ENCODE peak calls at places on chromosomes 6 and 20, in four cellular contexts. V, T, L and N are unnamed samples.

GRCh38 chr6:41672816-41673703 is 34.8 kb downstream of the MDFI start:
- DNase-seq in V (no peak), T (no peak), L (no peak), N (no peak)

GRCh38 chr20:11112837-11113236 is 439.0 kb upstream of the JAG1 start:
- DNase-seq in V (no peak), T (no peak), L (no peak), N (no peak)

GRCh38 chr20:45998337-45998736 is 10.4 kb upstream of the MMP9 start:
- DNase-seq in V (no peak), T (no peak), L (no peak), N (no peak)

GRCh38 chr6:41289815-41290214 is 3.3 kb upstream of the TREM1 start:
- DNase-seq in V (no peak), T (no peak), L (no peak), N (no peak)

GRCh38 chr6:159079367-159079766 is 34.6 kb upstream of the TAGAP start:
- DNase-seq in V (no peak), T (no peak), L (peak; percentile 60), N (no peak)

GRCh38 chr6:7811441-7811840 is 85.5 kb downstream of the BMP6 start:
- DNase-seq in V (no peak), T (no peak), L (no peak), N (no peak)

GRCh38 chr6:38273325-38273724 is 366.4 kb downstream of the BTBD9 start:
- DNase-seq in V (no peak), T (no peak), L (no peak), N (no peak)

GRCh38 chr6:5175635-5176034 is 85.1 kb downstream of the LYRM4 start:
- DNase-seq in V (no peak), T (no peak), L (no peak), N (no peak)

GRCh38 chr6:37456816-37457560 is 24.0 kb downstream of the CMTR1 start:
- DNase-seq in V (peak; percentile 26), T (no peak), L (peak; percentile 86), N (no peak)

GRCh38 chr20:34089655-34090324 is 22.3 kb downstream of the EIF2S2 start:
- DNase-seq in V (no peak), T (no peak), L (no peak), N (no peak)

GRCh38 chr6:2531426-2532208 is 219.1 kb downstream of the MYLK4 start:
- DNase-seq in V (no peak), T (no peak), L (peak; percentile 97), N (no peak)
- H3K27me3 ChIP-seq in V (peaks cover 3% of the 10 kb centered on the region), T (no peaks in the 10 kb centered on the region), L (no peaks in the 10 kb centered on the region), N (no peaks in the 10 kb centered on the region)

GRCh38 chr6:32853541-32854375 is at the start of the genes PSMB9 and TAP1:
- DNase-seq in V (peak; percentile 93), T (peak; percentile 95), L (peak; percentile 93), N (peak; percentile 97)

GRCh38 chr6:32857156-32857891 is 3.3 kb downstream of the PSMB9 start:
- DNase-seq in V (no peak), T (no peak), L (no peak), N (no peak)

GRCh38 chr6:32858194-32858593 is 4.2 kb downstream of the PSMB9 start:
- DNase-seq in V (no peak), T (no peak), L (no peak), N (no peak)

GRCh38 chr6:32854376-32855178 is 585 bp downstream of the PSMB9 start:
- DNase-seq in V (no peak), T (no peak), L (peak; percentile 52), N (peak; percentile 65)

GRCh38 chr6:32855467-32856174 is 1.6 kb downstream of the PSMB9 start:
- DNase-seq in V (no peak), T (no peak), L (no peak), N (no peak)
- H3K27me3 ChIP-seq in V (no peaks in the 10 kb centered on the region), T (peaks cover 6% of the 10 kb centered on the region), L (no peaks in the 10 kb centered on the region), N (no peaks in the 10 kb centered on the region)

GRCh38 chr6:30364591-30364990 is 19.6 kb downstream of the RPP21 start:
- DNase-seq in V (no peak), T (no peak), L (no peak), N (no peak)

GRCh38 chr6:30360139-30360538 is 15.2 kb downstream of the RPP21 start:
- DNase-seq in V (no peak), T (no peak), L (no peak), N (no peak)

GRCh38 chr6:30363459-30363858 is 18.5 kb downstream of the RPP21 start:
- DNase-seq in V (no peak), T (no peak), L (no peak), N (no peak)

GRCh38 chr6:30359276-30359675 is 14.3 kb downstream of the RPP21 start:
- DNase-seq in V (no peak), T (no peak), L (no peak), N (no peak)

DNA sequence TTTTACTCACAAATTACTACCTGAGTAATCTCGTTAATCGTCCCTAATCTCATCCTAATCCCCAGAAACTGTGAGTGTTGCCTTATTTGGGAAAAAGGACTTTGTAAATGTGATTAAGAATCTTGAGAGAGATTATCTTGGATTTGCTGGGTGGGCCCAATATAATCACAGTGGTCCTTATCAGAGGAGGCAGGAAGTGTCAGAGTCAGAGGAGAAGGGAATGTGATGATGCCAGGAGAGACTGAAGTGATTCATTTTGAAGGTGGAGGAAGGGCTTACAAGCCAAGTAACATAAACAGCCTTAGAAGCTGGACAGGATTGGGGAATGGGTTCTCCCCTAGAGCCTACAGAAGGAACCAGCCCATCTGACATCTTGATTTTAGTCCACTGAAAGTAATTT is 16.7 kb downstream of the RPP21 start:
- DNase-seq in V (no peak), T (no peak), L (no peak), N (no peak)
- H3K27me3 ChIP-seq in V (peaks cover 4% of the 10 kb centered on the region), T (peaks cover 4% of the 10 kb centered on the region), L (peaks cover 29% of the 10 kb centered on the region), N (peaks cover 6% of the 10 kb centered on the region)

GRCh38 chr20:41167481-41168253 is 30.3 kb downstream of the PLCG1 start:
- DNase-seq in V (no peak), T (no peak), L (no peak), N (no peak)

GRCh38 chr20:41167118-41167470 is 29.8 kb downstream of the PLCG1 start:
- DNase-seq in V (no peak), T (no peak), L (no peak), N (no peak)

GRCh38 chr20:41169791-41170351 is 32.5 kb downstream of the PLCG1 start:
- DNase-seq in V (no peak), T (no peak), L (peak; percentile 48), N (peak; percentile 39)

GRCh38 chr20:41169184-41169690 is 31.9 kb downstream of the PLCG1 start:
- DNase-seq in V (no peak), T (no peak), L (no peak), N (no peak)

DNA sequence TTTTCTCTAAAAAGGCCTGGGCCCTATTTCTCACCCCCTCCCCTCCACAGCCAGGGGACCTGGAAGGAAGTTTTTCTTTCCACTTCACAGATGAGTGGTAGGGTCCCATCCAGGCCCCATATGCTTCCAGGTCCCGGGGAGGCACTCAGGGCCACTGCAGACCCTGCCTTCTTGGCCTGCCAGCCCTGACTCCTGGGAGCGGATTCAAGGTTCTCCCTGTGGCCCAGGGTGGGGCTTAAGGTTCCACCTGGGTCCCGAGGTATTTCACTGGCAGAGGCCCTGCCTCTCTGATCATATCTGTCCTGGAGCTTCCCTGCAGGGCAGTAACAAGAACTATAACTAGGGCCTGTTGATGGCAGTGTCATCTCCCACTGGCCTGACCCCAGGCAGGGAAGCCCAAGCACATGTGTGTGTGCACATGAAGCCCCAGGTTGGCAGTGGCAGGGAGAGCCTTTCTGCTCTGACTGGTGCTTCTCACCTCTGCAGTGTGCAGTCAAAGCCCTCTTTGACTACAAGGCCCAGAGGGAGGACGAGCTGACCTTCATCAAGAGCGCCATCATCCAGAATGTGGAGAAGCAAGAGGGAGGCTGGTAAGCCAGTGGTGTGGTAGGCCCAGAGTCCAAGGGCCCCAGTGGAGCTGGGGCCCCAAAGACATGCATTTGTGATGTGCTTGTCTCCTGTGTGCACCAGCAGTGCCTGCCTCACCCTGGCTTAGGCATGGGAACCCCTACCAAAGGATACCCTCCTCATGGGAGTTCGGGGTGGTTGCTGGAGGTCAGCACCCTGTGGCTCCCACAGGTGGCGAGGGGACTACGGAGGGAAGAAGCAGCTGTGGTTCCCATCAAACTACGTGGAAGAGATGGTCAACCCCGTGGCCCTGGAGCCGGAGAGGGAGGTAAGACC is 31.2 kb downstream of the PLCG1 start:
- DNase-seq in V (no peak), T (no peak), L (no peak), N (no peak)
- H3K27me3 ChIP-seq in V (no peaks in the 10 kb centered on the region), T (no peaks in the 10 kb centered on the region), L (no peaks in the 10 kb centered on the region), N (no peaks in the 10 kb centered on the region)

DNA sequence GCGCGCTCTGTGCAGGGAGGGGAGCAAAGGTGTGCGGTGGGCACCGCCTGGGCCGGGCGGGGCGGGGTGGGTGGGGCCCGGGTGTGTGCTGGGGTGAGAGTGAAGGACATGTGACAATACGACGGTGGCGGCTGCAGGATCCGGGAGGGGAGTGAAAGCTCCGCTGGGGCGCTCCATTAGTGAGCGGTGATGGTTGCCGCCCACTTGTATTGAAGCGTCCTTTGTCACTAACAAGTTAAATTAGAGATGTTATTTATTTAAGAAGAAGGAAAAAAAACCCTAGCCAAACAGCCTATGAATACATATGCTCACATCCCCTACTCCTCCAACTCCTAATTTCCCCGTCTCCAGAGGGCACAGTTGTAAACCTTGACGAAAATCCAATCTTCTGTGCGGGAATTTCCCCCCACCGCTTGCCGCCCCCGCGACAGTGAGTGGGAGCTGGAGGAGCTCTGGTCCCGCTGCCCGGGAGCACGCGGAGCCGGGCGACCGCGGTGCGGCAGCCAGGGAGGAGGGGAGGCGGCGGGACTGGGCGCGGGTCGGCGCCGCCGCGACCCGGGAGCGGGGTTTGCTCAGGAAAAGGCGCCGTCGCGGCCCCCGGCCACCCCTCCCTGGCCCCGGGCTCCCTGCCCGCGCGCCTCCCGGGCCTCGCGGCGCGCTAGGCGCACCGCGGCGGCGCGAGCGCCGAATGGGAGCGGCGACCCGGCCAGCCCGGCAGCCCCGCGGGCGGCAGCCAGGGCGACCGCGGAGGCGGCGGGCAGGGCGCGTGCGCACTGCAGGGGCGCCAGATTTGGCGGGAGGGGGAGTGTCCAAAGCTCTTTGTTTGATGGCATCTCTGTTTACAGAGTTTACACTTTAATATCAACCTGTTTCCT is at the start of gene MYB:
- DNase-seq in V (peak; percentile 40), T (peak; percentile 76), L (peak; percentile 31), N (peak; percentile 69)
- H3K27me3 ChIP-seq in V (no peaks in the 10 kb centered on the region), T (peaks cover 7% of the 10 kb centered on the region), L (peaks cover 6% of the 10 kb centered on the region), N (no peaks in the 10 kb centered on the region)